ENCODE peak calls at places on chromosome 13, in seven cellular contexts. B, J, P, Q, Z, W and D are unnamed samples.

GRCh38 chr13:31053896-31054295 is 107.8 kb downstream of the HSPH1 start:
- DNase-seq in B (no peak), J (no peak), P (no peak), Q (no peak), Z (no peak), W (no peak), D (no peak)

GRCh38 chr13:94660695-94661324 is 51.5 kb downstream of the SOX21 start:
- DNase-seq in B (peak; percentile 13), J (no peak), P (no peak), Q (peak; percentile 63), Z (no peak), W (no peak), D (no peak)

GRCh38 chr13:102132896-102133295 is 269.0 kb downstream of the FGF14 start:
- DNase-seq in B (no peak), J (no peak), P (no peak), Q (no peak), Z (no peak), W (no peak), D (no peak)

GRCh38 chr13:40193290-40194203 is 472.9 kb downstream of the FOXO1 start:
- DNase-seq in B (no peak), J (no peak), P (no peak), Q (no peak), Z (no peak), W (no peak), D (no peak)

GRCh38 chr13:76720416-76720815 is 165.8 kb downstream of the KCTD12 start:
- DNase-seq in B (no peak), J (no peak), P (no peak), Q (no peak), Z (no peak), W (no peak), D (no peak)

GRCh38 chr13:101736551-101736950 is 284.1 kb downstream of the ITGBL1 start:
- DNase-seq in B (no peak), J (no peak), P (no peak), Q (no peak), Z (no peak), W (no peak), D (no peak)

GRCh38 chr13:30735025-30735967 is at the start of gene ALOX5AP:
- DNase-seq in B (no peak), J (no peak), P (peak; percentile 42), Q (no peak), Z (no peak), W (peak; percentile 72), D (peak; percentile 26)

GRCh38 chr13:60654405-60654804 is 257.4 kb downstream of the TDRD3 start:
- DNase-seq in B (no peak), J (no peak), P (no peak), Q (peak; percentile 6), Z (peak; percentile 16), W (no peak), D (no peak)

GRCh38 chr13:28392896-28393295 is 102.0 kb downstream of the FLT1 start:
- DNase-seq in B (no peak), J (no peak), P (no peak), Q (no peak), Z (no peak), W (no peak), D (no peak)

GRCh38 chr13:51154029-51154555 is 43.0 kb upstream of the C13orf42 start:
- DNase-seq in B (no peak), J (no peak), P (no peak), Q (peak; percentile 9), Z (no peak), W (no peak), D (no peak)

GRCh38 chr13:58472483-58472882 is 840.9 kb downstream of the PCDH17 start:
- DNase-seq in B (no peak), J (no peak), P (no peak), Q (no peak), Z (no peak), W (no peak), D (no peak)

GRCh38 chr13:26985285-26985878 is 186.2 kb downstream of the USP12 start:
- DNase-seq in B (peak; percentile 72), J (no peak), P (peak; percentile 51), Q (peak; percentile 81), Z (peak; percentile 74), W (peak; percentile 49), D (peak; percentile 39)
- TF ChIP-seq TAF1 in B (no peak), J (no peak), P (no peak), Q (no peak), Z (no peak), W (no peak), D (no peak)

GRCh38 chr13:20414475-20415287 is 111.0 kb downstream of the CRYL1 start:
- DNase-seq in B (peak; percentile 41), J (no peak), P (no peak), Q (no peak), Z (no peak), W (no peak), D (no peak)
- TF ChIP-seq TAF1 in B (no peak), J (no peak), P (no peak), Q (no peak), Z (no peak), W (no peak), D (no peak)

DNA sequence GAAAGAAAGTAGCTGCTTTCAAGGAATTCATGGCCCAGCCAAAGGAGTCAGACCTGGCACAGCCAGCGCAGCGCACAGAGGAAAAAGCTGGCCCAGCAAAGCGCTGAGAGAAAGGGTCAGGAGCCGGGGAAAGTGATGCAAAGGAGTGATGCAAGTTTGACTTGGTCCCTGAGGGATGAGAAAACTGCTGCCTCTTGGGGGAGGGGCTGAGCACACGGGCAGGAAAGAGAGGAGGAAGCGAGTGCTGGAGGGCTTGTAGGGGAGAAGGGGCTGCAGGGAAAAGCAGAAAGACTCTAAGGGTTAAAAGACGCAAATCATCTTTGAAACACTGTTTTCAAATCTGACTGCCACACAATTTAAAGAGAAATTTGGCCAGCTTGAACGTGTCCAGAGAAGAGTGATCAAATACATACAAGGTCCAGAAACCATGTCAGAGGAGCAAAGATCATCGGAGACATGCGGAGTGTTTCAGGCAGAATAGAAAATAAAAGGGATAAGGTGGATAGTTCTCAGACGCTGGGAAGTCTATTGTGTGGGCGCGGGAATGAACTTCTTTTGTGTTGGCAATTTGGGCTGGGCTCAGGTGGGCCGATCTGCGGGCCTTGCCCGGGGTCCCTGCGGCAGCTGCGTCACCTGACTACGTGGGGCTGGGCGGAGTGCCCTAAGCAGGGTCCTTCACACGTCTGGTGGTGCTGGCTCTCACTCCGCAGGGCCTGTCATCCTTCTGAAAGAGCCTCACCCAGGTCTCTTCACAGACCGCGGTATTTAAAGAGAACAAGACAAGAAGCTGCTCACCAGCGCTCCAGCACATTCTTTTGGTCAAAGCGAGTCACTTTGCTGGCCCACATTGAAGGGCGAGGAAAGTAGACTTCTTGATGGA is 18.1 kb downstream of the N4BP2L1 start:
- DNase-seq in B (no peak), J (no peak), P (no peak), Q (no peak), Z (no peak), W (no peak), D (no peak)
- TF ChIP-seq TAF1 in B (no peak), J (peak; percentile 66), P (no peak), Q (no peak), Z (no peak), W (no peak), D (no peak)

GRCh38 chr13:97394542-97394941 is 39.4 kb upstream of the RAP2A start:
- DNase-seq in B (no peak), J (no peak), P (no peak), Q (no peak), Z (no peak), W (no peak), D (no peak)

GRCh38 chr13:97391201-97391600 is 42.8 kb upstream of the RAP2A start:
- DNase-seq in B (no peak), J (no peak), P (no peak), Q (no peak), Z (no peak), W (no peak), D (no peak)

GRCh38 chr13:97392020-97392419 is 41.9 kb upstream of the RAP2A start:
- DNase-seq in B (no peak), J (no peak), P (no peak), Q (no peak), Z (no peak), W (no peak), D (no peak)

GRCh38 chr13:97397267-97397666 is 36.7 kb upstream of the RAP2A start:
- DNase-seq in B (no peak), J (no peak), P (no peak), Q (no peak), Z (no peak), W (no peak), D (no peak)

GRCh38 chr13:97395437-97396136 is 38.4 kb upstream of the RAP2A start:
- DNase-seq in B (no peak), J (no peak), P (no peak), Q (no peak), Z (no peak), W (no peak), D (no peak)
- TF ChIP-seq TAF1 in B (no peak), J (no peak), P (no peak), Q (no peak), Z (no peak), W (no peak), D (no peak)

GRCh38 chr13:48602296-48603040 is 51.3 kb upstream of the CYSLTR2 start:
- DNase-seq in B (no peak), J (no peak), P (no peak), Q (no peak), Z (no peak), W (no peak), D (no peak)
- TF ChIP-seq TAF1 in B (no peak), J (no peak), P (no peak), Q (no peak), Z (no peak), W (no peak), D (no peak)

DNA sequence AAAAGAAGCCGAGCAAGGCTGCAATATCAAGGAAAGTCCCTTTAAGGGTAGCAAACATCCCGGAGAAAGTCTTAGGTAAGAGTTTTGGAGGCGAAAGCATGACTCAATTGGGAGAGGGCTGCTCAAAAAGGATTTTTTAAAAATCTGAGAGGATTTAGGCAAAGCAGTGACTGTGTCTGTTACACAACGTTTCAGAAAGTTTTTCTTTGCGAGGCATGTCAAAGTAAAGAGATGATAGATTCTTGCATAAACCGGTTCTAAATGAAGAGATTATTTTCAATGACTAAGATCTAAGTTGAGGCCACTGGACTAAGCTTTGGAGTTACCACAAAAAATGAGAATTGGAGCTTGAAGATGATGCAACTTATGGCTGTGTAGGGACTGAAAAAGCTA is 43.7 kb upstream of the ENOX1 start:
- DNase-seq in B (no peak), J (no peak), P (no peak), Q (no peak), Z (no peak), W (no peak), D (no peak)
- TF ChIP-seq TAF1 in B (no peak), J (no peak), P (no peak), Q (no peak), Z (no peak), W (no peak), D (no peak)

DNA sequence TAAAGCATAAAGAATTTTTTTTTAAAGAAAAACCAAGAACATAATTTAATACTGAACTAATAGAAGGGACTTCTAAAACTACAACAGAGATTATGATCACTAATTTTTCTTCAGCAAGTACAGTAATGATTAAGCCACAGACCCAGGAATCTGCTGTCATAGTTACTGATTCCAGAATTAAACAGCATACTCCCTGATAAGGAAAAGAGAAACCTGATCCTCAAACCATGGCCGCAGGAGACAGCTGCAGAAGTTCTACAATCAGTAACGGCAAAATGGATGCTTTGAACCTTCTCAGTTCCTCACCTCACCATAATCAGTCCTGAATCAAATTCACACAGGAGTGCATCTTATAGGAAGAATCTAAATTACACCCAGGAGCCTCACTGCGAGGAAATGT is 939.0 kb upstream of the SLITRK1 start:
- DNase-seq in B (peak; percentile 25), J (no peak), P (no peak), Q (no peak), Z (no peak), W (no peak), D (no peak)
- TF ChIP-seq TAF1 in B (no peak), J (no peak), P (no peak), Q (no peak), Z (no peak), W (no peak), D (no peak)